ENCODE peak calls at places on chromosomes 2 and 18, in six cellular contexts. S is anterior cingulate cortex; B is mesendoderm; P is H9; U is left cardiac atrium; F is stimulated activated CD4-positive, alpha-beta T cell treated with anti-CD3 and anti-CD28 coated beads, Interleukin-2, amount 100 ng/mL, for 24 hours. G is an unnamed sample.
A peak's percentile ranks its signal among the peaks of the same experiment; 100 is the strongest.

GRCh38 chr2:37376421-37377186 is 32.2 kb downstream of the QPCT start:
- DNase-seq in S (no peak), B (no peak), P (no peak), U (no peak), F (peak; percentile 37), G (peak; percentile 13)

GRCh38 chr2:75311993-75312392 is 112.7 kb upstream of the TACR1 start:
- DNase-seq in S (no peak), B (peak; percentile 67), P (peak; percentile 82), U (no peak), F (no peak), G (no peak)

GRCh38 chr2:8457620-8458255 is 224.1 kb upstream of the ID2 start:
- DNase-seq in S (no peak), B (peak; percentile 14), P (no peak), U (no peak), F (no peak), G (no peak)

GRCh38 chr18:57959278-57959677 is 84.7 kb upstream of the NEDD4L start:
- DNase-seq in S (no peak), B (peak; percentile 65), P (peak; percentile 46), U (no peak), F (no peak), G (no peak)

GRCh38 chr2:190121971-190122370 is 59.4 kb upstream of the MSTN start:
- DNase-seq in S (no peak), B (peak; percentile 57), P (no peak), U (no peak), F (no peak), G (no peak)

GRCh38 chr2:196887431-196887830 is 39.1 kb downstream of the PGAP1 start:
- DNase-seq in S (no peak), B (no peak), P (no peak), U (no peak), F (no peak), G (no peak)

GRCh38 chr18:68426731-68427315 is 288.1 kb downstream of the TMX3 start:
- DNase-seq in S (no peak), B (no peak), P (no peak), U (no peak), F (no peak), G (no peak)

GRCh38 chr18:8471373-8471772 is 137.9 kb upstream of the RAB12 start:
- DNase-seq in S (no peak), B (no peak), P (no peak), U (no peak), F (no peak), G (no peak)

GRCh38 chr2:32947076-32947483 is 327 bp downstream of the LTBP1 start:
- DNase-seq in S (no peak), B (peak; percentile 37), P (no peak), U (peak; percentile 29), F (peak; percentile 20), G (no peak)

GRCh38 chr2:156322681-156323211 is 9.8 kb downstream of the NR4A2 start:
- DNase-seq in S (no peak), B (peak; percentile 78), P (peak; percentile 47), U (no peak), F (peak; percentile 20), G (no peak)

GRCh38 chr2:218033590-218034496 is 31.0 kb upstream of the TNS1 start:
- DNase-seq in S (no peak), B (peak; percentile 38), P (peak; percentile 58), U (no peak), F (no peak), G (no peak)

GRCh38 chr2:48398285-48399135 is 131.4 kb upstream of the STON1 start:
- DNase-seq in S (peak; percentile 14), B (peak; percentile 58), P (no peak), U (no peak), F (no peak), G (no peak)

GRCh38 chr2:239240480-239240881 is 160.3 kb downstream of the HDAC4 start:
- DNase-seq in S (peak; percentile 69), B (no peak), P (no peak), U (peak; percentile 71), F (no peak), G (no peak)

GRCh38 chr2:216743781-216744180 is 48.4 kb upstream of the IGFBP5 start:
- DNase-seq in S (no peak), B (no peak), P (no peak), U (no peak), F (no peak), G (no peak)

GRCh38 chr2:85865539-85866164 is 23.1 kb downstream of the ST3GAL5 start:
- DNase-seq in S (no peak), B (no peak), P (no peak), U (no peak), F (peak; percentile 35), G (no peak)

GRCh38 chr2:197310271-197310939 is at the start of gene ANKRD44:
- DNase-seq in S (peak; percentile 88), B (peak; percentile 91), P (peak; percentile 83), U (peak; percentile 95), F (peak; percentile 87), G (peak; percentile 90)

GRCh38 chr2:142533083-142533482 is 344.4 kb upstream of the KYNU start:
- DNase-seq in S (no peak), B (no peak), P (no peak), U (no peak), F (no peak), G (no peak)

GRCh38 chr2:238163494-238164198 is 4.9 kb downstream of the ERFE start:
- DNase-seq in S (no peak), B (no peak), P (peak; percentile 46), U (peak; percentile 27), F (no peak), G (no peak)

GRCh38 chr2:108239786-108240185 is at the start of gene SULT1C3:
- DNase-seq in S (no peak), B (no peak), P (no peak), U (no peak), F (no peak), G (no peak)

GRCh38 chr18:49584431-49584830 is 22.6 kb downstream of the LIPG start:
- DNase-seq in S (no peak), B (no peak), P (no peak), U (no peak), F (no peak), G (no peak)

GRCh38 chr2:10864888-10865551 is 46.7 kb upstream of the KCNF1 start:
- DNase-seq in S (no peak), B (no peak), P (no peak), U (no peak), F (peak; percentile 29), G (no peak)

GRCh38 chr2:171846894-171847293 is 47.1 kb downstream of the SLC25A12 start:
- DNase-seq in S (no peak), B (no peak), P (no peak), U (no peak), F (no peak), G (no peak)

GRCh38 chr2:158191076-158191566 is 89.4 kb downstream of the UPP2 start:
- DNase-seq in S (no peak), B (no peak), P (no peak), U (no peak), F (peak; percentile 14), G (no peak)

GRCh38 chr2:164644036-164644700 is 22.9 kb upstream of the GRB14 start:
- DNase-seq in S (no peak), B (no peak), P (no peak), U (no peak), F (no peak), G (no peak)

GRCh38 chr2:67952066-67952465 is 110.7 kb downstream of the C1D start:
- DNase-seq in S (no peak), B (no peak), P (no peak), U (no peak), F (no peak), G (no peak)